ENCODE peak calls at places on chromosomes 16 and 17, in seven cellular contexts. P is thoracic aorta, D is stomach, G is lung, V is dorsolateral prefrontal cortex, X is choroid plexus epithelial cell, U is AG10803. H is an unnamed sample.

GRCh38 chr16:88353232-88353631 is 29.5 kb upstream of the ZNF469 start:
- DNase-seq in P (no peak), D (no peak), G (no peak), V (no peak), X (no peak), U (no peak), H (no peak)

GRCh38 chr17:79667746-79668145 is 56.9 kb upstream of the RBFOX3 start:
- DNase-seq in P (no peak), D (no peak), G (no peak), V (no peak), X (no peak), U (no peak), H (no peak)

GRCh38 chr16:77618011-77618410 is 104.3 kb upstream of the NUDT7 start:
- DNase-seq in P (no peak), D (no peak), G (no peak), V (no peak), X (peak), U (no peak), H (no peak)

GRCh38 chr16:5490499-5490898 is 392.9 kb upstream of the EEF2KMT start:
- DNase-seq in P (no peak), D (no peak), G (no peak), V (peak), X (no peak), U (no peak), H (no peak)

GRCh38 chr17:83155128-83156081 is 76.0 kb downstream of the METRNL start:
- DNase-seq in P (no peak), D (no peak), G (peak), V (no peak), X (peak), U (peak), H (peak)

GRCh38 chr17:7043195-7043543 is 723 bp downstream of the SLC16A11 start:
- DNase-seq in P (no peak), D (no peak), G (no peak), V (no peak), X (no peak), U (no peak), H (no peak)

GRCh38 chr17:82320956-82321927 is 3.8 kb upstream of the CD7 start:
- DNase-seq in P (no peak), D (no peak), G (no peak), V (peak), X (no peak), U (no peak), H (no peak)

GRCh38 chr16:177394-177822 is 928 bp downstream of the HBA1 start:
- DNase-seq in P (no peak), D (no peak), G (no peak), V (no peak), X (peak), U (no peak), H (peak)

GRCh38 chr16:75282811-75283281 is 31.4 kb upstream of the BCAR1 start:
- DNase-seq in P (no peak), D (no peak), G (no peak), V (peak), X (no peak), U (peak), H (no peak)

GRCh38 chr16:88700636-88701482 is 5.3 kb downstream of the RNF166 start:
- DNase-seq in P (peak), D (peak), G (peak), V (no peak), X (peak), U (peak), H (peak)

GRCh38 chr17:17495448-17496188 is 577 bp downstream of the RASD1 start:
- DNase-seq in P (no peak), D (no peak), G (peak), V (peak), X (peak), U (peak), H (peak)

GRCh38 chr16:81324808-81325207 is 10.0 kb downstream of the GAN start:
- DNase-seq in P (no peak), D (no peak), G (no peak), V (no peak), X (no peak), U (peak), H (no peak)

GRCh38 chr17:31842416-31843381 is 16.3 kb downstream of the COPRS start:
- DNase-seq in P (no peak), D (peak), G (peak), V (peak), X (peak), U (peak), H (peak)

GRCh38 chr17:65931246-65932149 is 260.4 kb downstream of the CEP112 start:
- DNase-seq in P (no peak), D (no peak), G (no peak), V (no peak), X (no peak), U (peak), H (peak)

GRCh38 chr17:78993241-78993956 is 13.7 kb upstream of the LGALS3BP start:
- DNase-seq in P (no peak), D (peak), G (no peak), V (peak), X (peak), U (peak), H (peak)

GRCh38 chr17:72270530-72270929 is 149.7 kb downstream of the SOX9 start:
- DNase-seq in P (no peak), D (no peak), G (peak), V (no peak), X (peak), U (peak), H (peak)

GRCh38 chr17:62746941-62747340 is 61.2 kb downstream of the MARCHF10 start:
- DNase-seq in P (no peak), D (no peak), G (no peak), V (no peak), X (no peak), U (peak), H (peak)

GRCh38 chr17:10384175-10384574 is 11.4 kb upstream of the MYH13 start:
- DNase-seq in P (no peak), D (no peak), G (no peak), V (no peak), X (no peak), U (peak), H (no peak)

GRCh38 chr16:89026121-89026612 is 49.2 kb upstream of the CBFA2T3 start:
- DNase-seq in P (no peak), D (no peak), G (no peak), V (no peak), X (peak), U (no peak), H (no peak)

GRCh38 chr16:57388359-57389086 is 16.0 kb upstream of the CCL17 start:
- DNase-seq in P (no peak), D (no peak), G (no peak), V (no peak), X (no peak), U (no peak), H (no peak)

GRCh38 chr16:907361-907760 is 63.4 kb downstream of the LMF1 start:
- DNase-seq in P (no peak), D (no peak), G (no peak), V (no peak), X (no peak), U (no peak), H (no peak)

GRCh38 chr17:42408076-42408475 is 15.0 kb downstream of the CAVIN1 start:
- DNase-seq in P (no peak), D (no peak), G (no peak), V (no peak), X (no peak), U (no peak), H (peak)

GRCh38 chr17:18925187-18925586 is 26.8 kb upstream of the SLC5A10 start:
- DNase-seq in P (no peak), D (no peak), G (no peak), V (no peak), X (no peak), U (no peak), H (no peak)

GRCh38 chr16:30065943-30066881 is 652 bp downstream of the ALDOA start:
- DNase-seq in P (no peak), D (no peak), G (peak), V (no peak), X (peak), U (peak), H (peak)

GRCh38 chr16:30830072-30830417 is 43.0 kb upstream of the ZNF629 start:
- DNase-seq in P (no peak), D (no peak), G (no peak), V (no peak), X (no peak), U (no peak), H (no peak)

GRCh38 chr17:10743316-10744009 is 13.6 kb upstream of the TMEM220 start:
- DNase-seq in P (no peak), D (no peak), G (no peak), V (no peak), X (peak), U (peak), H (peak)

GRCh38 chr16:55701442-55702319 is 45.9 kb downstream of the SLC6A2 start:
- DNase-seq in P (no peak), D (peak), G (peak), V (peak), X (peak), U (peak), H (peak)

GRCh38 chr17:1312261-1312870 is 32.9 kb downstream of the TRARG1 start:
- DNase-seq in P (no peak), D (no peak), G (no peak), V (no peak), X (peak), U (no peak), H (no peak)

GRCh38 chr16:3856367-3857141 is 24.0 kb downstream of the CREBBP start:
- DNase-seq in P (no peak), D (no peak), G (no peak), V (no peak), X (no peak), U (no peak), H (no peak)

GRCh38 chr16:89422527-89422904 is 67.8 kb downstream of the ANKRD11 start:
- DNase-seq in P (peak), D (no peak), G (no peak), V (no peak), X (peak), U (no peak), H (peak)

GRCh38 chr16:8568231-8568617 is 22.1 kb downstream of the TMEM114 start:
- DNase-seq in P (no peak), D (no peak), G (no peak), V (no peak), X (no peak), U (no peak), H (peak)

GRCh38 chr16:10668322-10669045 is 26.2 kb downstream of the TEKT5 start:
- DNase-seq in P (no peak), D (peak), G (no peak), V (no peak), X (peak), U (peak), H (peak)
- TF ChIP-seq CTCF in P (peak), D (peak), G (peak), V (peak), X (peak), U (peak), H (peak)

DNA sequence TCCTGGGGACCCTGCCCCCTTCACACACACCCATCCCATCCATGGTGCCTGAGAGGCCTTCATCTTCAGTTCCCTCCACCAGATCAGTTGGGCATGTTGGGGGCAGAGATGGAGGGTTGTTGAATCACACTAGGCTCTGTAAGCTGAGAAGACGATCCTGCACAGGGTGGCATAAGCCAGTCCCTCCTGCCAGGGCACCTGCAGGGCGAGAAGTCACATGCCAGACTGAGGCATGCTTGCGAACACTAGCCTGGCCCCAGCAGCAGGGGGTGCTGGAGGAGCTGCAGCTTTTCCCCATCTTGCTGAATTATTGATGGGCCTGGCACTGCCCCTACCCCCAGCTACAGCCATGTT is 6.1 kb upstream of the TBX2 start:
- DNase-seq in P (no peak), D (no peak), G (no peak), V (no peak), X (no peak), U (no peak), H (no peak)
- TF ChIP-seq CTCF in P (no peak), D (no peak), G (no peak), V (no peak), X (peak), U (peak), H (peak)

GRCh38 chr17:51000835-51001638 is 119.6 kb downstream of the SPAG9 start:
- DNase-seq in P (no peak), D (no peak), G (no peak), V (peak), X (peak), U (peak), H (peak)
- TF ChIP-seq CTCF in P (peak), D (peak), G (peak), V (peak), X (peak), U (peak), H (peak)

GRCh38 chr16:51184702-51185433 is 33.8 kb upstream of the SALL1 start:
- DNase-seq in P (no peak), D (no peak), G (no peak), V (no peak), X (no peak), U (no peak), H (no peak)

GRCh38 chr16:51180719-51181494 is 29.8 kb upstream of the SALL1 start:
- DNase-seq in P (no peak), D (no peak), G (no peak), V (no peak), X (no peak), U (no peak), H (no peak)

DNA sequence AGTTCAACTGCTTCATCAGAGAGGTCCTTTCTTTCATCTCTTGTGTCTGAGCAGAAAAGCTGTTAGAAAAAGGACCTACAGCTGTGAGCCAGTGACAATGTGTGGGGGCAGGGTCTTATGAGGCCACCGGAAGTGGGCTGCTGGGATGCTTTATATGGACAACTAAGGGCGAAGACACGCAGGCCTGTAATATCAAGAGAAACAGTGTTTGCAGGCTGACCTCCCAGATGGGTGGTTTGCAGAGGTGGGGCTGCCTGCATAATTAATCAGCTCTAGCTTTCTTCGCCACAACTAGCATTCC is 30.4 kb upstream of the SALL1 start:
- DNase-seq in P (no peak), D (no peak), G (no peak), V (no peak), X (no peak), U (no peak), H (no peak)
- TF ChIP-seq CTCF in P (no peak), D (no peak), G (no peak), V (no peak), X (no peak), U (no peak), H (no peak)

DNA sequence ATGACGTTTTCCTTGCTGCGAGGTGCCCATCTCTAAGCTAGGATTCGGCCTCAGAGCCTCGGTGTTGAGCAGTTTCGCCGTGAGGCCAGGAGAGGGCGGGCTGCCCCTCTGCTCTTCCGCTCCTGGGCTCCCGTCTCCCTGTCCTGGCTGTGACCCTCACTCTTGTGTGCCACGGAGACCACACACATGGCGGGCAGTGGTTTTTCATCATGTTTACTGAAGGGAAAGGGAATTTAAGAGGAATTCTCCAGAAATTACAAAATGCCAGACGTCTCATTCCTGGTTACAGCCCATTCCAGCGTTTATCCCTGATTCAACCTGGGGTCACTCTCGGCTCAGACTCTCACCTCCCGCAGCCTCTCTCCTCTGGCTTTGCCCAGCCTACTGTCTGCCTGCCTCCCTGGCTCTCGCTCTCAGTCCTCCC is 96.8 kb upstream of the ELAC2 start:
- DNase-seq in P (no peak), D (peak), G (no peak), V (peak), X (peak), U (peak), H (peak)
- TF ChIP-seq CTCF in P (peak), D (peak), G (peak), V (peak), X (peak), U (peak), H (peak)

GRCh38 chr17:80861892-80862291 is 129.7 kb upstream of the CHMP6 start:
- DNase-seq in P (no peak), D (no peak), G (no peak), V (peak), X (peak), U (peak), H (peak)
- TF ChIP-seq CTCF in P (peak), D (no peak), G (no peak), V (peak), X (peak), U (peak), H (peak)

DNA sequence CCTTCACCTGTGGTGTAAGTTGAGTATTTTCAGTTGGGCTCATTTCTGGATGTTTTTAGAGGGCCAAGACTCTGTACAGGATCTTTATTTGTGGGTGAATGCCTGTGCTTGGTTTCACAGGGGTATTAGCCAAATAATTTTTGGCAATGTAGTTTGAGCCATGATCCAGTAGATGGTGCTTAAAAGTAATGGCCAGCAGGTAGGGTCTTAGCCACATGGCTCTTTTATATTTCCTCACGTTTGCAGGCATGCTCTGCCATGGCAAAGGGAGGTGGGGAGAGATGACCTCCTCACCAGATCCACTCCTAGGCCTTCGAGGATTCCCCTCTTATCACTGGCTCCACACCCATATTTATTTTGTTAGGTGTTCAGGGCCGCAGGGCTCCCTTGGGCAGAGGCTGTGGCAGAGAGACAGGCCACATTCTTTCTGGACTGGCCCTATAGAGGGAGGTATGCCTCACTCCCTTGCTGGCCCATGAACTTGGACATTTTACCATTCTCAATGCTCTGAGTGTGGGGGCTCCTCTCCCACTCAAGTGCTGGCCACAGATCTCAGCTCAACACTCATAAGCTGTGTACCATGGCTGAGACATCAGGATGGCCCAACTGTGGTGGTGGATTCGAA is 417.1 kb downstream of the XYLT1 start:
- DNase-seq in P (no peak), D (no peak), G (no peak), V (no peak), X (no peak), U (no peak), H (no peak)
- TF ChIP-seq CTCF in P (no peak), D (no peak), G (no peak), V (no peak), X (no peak), U (no peak), H (no peak)

GRCh38 chr16:53695070-53695469 is 8.6 kb downstream of the RPGRIP1L start:
- DNase-seq in P (no peak), D (no peak), G (no peak), V (no peak), X (peak), U (peak), H (peak)

GRCh38 chr16:53689636-53690035 is 14.0 kb downstream of the RPGRIP1L start:
- DNase-seq in P (no peak), D (no peak), G (no peak), V (no peak), X (no peak), U (no peak), H (no peak)

GRCh38 chr16:53692146-53692545 is 11.5 kb downstream of the RPGRIP1L start:
- DNase-seq in P (no peak), D (no peak), G (no peak), V (no peak), X (peak), U (no peak), H (no peak)
- TF ChIP-seq CTCF in P (no peak), D (no peak), G (no peak), V (no peak), X (peak), U (no peak), H (no peak)

GRCh38 chr17:14803781-14804180 is 461.3 kb downstream of the PMP22 start:
- DNase-seq in P (no peak), D (no peak), G (no peak), V (no peak), X (no peak), U (peak), H (peak)

GRCh38 chr17:14808425-14808824 is 456.7 kb downstream of the PMP22 start:
- DNase-seq in P (no peak), D (no peak), G (no peak), V (no peak), X (no peak), U (no peak), H (no peak)

GRCh38 chr17:14805348-14805747 is 459.8 kb downstream of the PMP22 start:
- DNase-seq in P (no peak), D (no peak), G (no peak), V (no peak), X (peak), U (peak), H (no peak)
- TF ChIP-seq CTCF in P (no peak), D (no peak), G (no peak), V (no peak), X (peak), U (peak), H (no peak)

DNA sequence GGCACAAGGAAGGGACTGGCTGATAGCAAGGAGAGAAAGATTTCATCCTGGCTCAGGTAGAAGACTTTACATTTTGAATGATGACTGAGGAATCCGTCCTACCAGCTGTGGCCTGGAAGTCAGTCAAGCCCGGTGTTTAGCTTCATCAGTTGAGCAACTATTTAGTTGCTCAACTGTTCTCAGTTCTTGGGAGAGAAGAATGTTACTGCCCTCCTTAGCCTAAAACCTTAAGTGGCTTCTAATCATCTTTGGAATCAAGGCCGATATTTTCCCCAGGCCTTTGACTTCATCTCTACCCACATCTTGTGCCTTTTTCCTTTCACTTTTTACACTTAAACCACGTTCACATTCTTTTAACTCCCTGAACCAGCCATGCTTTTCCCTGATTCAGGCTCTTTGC is 17.3 kb upstream of the RBL2 start:
- DNase-seq in P (no peak), D (no peak), G (no peak), V (no peak), X (peak), U (peak), H (peak)
- TF ChIP-seq CTCF in P (no peak), D (no peak), G (no peak), V (no peak), X (no peak), U (no peak), H (no peak)

H was measured in fibroblast of the aortic adventitia.